ENCODE peak calls at places on chromosomes 16 and 17, in seven cellular contexts. One of them, this sample, is unnamed.

GRCh38 chr16:22188595-22189442 is 17.3 kb upstream of the EEF2K start:
- DNase-seq in stimulated activated CD8-positive, alpha-beta memory T cell treated with anti-CD3 and anti-CD28 coated beads, Interleukin-2, amount 100 ng/mL, for 48 hours: peak
- DNase-seq in GM04504: peak
- DNase-seq in fibroblast of lung: peak
- DNase-seq in NCI-H1105 treated with DMSO at 0.1 percent for 48 hours: peak
- DNase-seq in lung microvascular endothelial cell: peak
- DNase-seq in DMS 273 treated with DMSO at 0.1 percent for 48 hours: peak
- DNase-seq in this sample: peak

GRCh38 chr16:67449739-67450138 is 18.8 kb downstream of the HSD11B2 start:
- DNase-seq in DMS 273 treated with DMSO at 0.1 percent for 48 hours: no peak
- DNase-seq in GM04504: no peak
- DNase-seq in lung microvascular endothelial cell: no peak
- DNase-seq in stimulated activated CD8-positive, alpha-beta memory T cell treated with anti-CD3 and anti-CD28 coated beads, Interleukin-2, amount 100 ng/mL, for 48 hours: no peak
- DNase-seq in NCI-H1105 treated with DMSO at 0.1 percent for 48 hours: no peak
- DNase-seq in fibroblast of lung: no peak
- DNase-seq in this sample: no peak

GRCh38 chr16:81005644-81006471 is 827 bp downstream of the CMC2 start:
- DNase-seq in DMS 273 treated with DMSO at 0.1 percent for 48 hours: no peak
- DNase-seq in GM04504: no peak
- DNase-seq in NCI-H1105 treated with DMSO at 0.1 percent for 48 hours: no peak
- DNase-seq in lung microvascular endothelial cell: peak
- DNase-seq in stimulated activated CD8-positive, alpha-beta memory T cell treated with anti-CD3 and anti-CD28 coated beads, Interleukin-2, amount 100 ng/mL, for 48 hours: no peak
- DNase-seq in fibroblast of lung: no peak
- DNase-seq in this sample: no peak

GRCh38 chr17:48595107-48595999 is 1.8 kb upstream of the HOXB5 start:
- DNase-seq in NCI-H1105 treated with DMSO at 0.1 percent for 48 hours: no peak
- DNase-seq in lung microvascular endothelial cell: no peak
- DNase-seq in GM04504: no peak
- DNase-seq in DMS 273 treated with DMSO at 0.1 percent for 48 hours: no peak
- DNase-seq in stimulated activated CD8-positive, alpha-beta memory T cell treated with anti-CD3 and anti-CD28 coated beads, Interleukin-2, amount 100 ng/mL, for 48 hours: no peak
- DNase-seq in fibroblast of lung: no peak
- DNase-seq in this sample: no peak

GRCh38 chr17:33730131-33730530 is 437.0 kb upstream of the ASIC2 start:
- DNase-seq in lung microvascular endothelial cell: no peak
- DNase-seq in stimulated activated CD8-positive, alpha-beta memory T cell treated with anti-CD3 and anti-CD28 coated beads, Interleukin-2, amount 100 ng/mL, for 48 hours: no peak
- DNase-seq in DMS 273 treated with DMSO at 0.1 percent for 48 hours: no peak
- DNase-seq in GM04504: no peak
- DNase-seq in NCI-H1105 treated with DMSO at 0.1 percent for 48 hours: no peak
- DNase-seq in fibroblast of lung: no peak
- DNase-seq in this sample: no peak

GRCh38 chr17:34242553-34242952 is 12.5 kb upstream of the CCL2 start:
- DNase-seq in lung microvascular endothelial cell: no peak
- DNase-seq in stimulated activated CD8-positive, alpha-beta memory T cell treated with anti-CD3 and anti-CD28 coated beads, Interleukin-2, amount 100 ng/mL, for 48 hours: no peak
- DNase-seq in DMS 273 treated with DMSO at 0.1 percent for 48 hours: no peak
- DNase-seq in NCI-H1105 treated with DMSO at 0.1 percent for 48 hours: no peak
- DNase-seq in GM04504: no peak
- DNase-seq in fibroblast of lung: no peak
- DNase-seq in this sample: no peak

GRCh38 chr16:16045879-16046278 is 96.5 kb downstream of the ABCC1 start:
- DNase-seq in GM04504: no peak
- DNase-seq in lung microvascular endothelial cell: peak
- DNase-seq in stimulated activated CD8-positive, alpha-beta memory T cell treated with anti-CD3 and anti-CD28 coated beads, Interleukin-2, amount 100 ng/mL, for 48 hours: no peak
- DNase-seq in fibroblast of lung: no peak
- DNase-seq in DMS 273 treated with DMSO at 0.1 percent for 48 hours: no peak
- DNase-seq in NCI-H1105 treated with DMSO at 0.1 percent for 48 hours: no peak
- DNase-seq in this sample: no peak

GRCh38 chr17:65370669-65371126 is 190.8 kb downstream of the AXIN2 start:
- DNase-seq in DMS 273 treated with DMSO at 0.1 percent for 48 hours: no peak
- DNase-seq in NCI-H1105 treated with DMSO at 0.1 percent for 48 hours: no peak
- DNase-seq in stimulated activated CD8-positive, alpha-beta memory T cell treated with anti-CD3 and anti-CD28 coated beads, Interleukin-2, amount 100 ng/mL, for 48 hours: no peak
- DNase-seq in GM04504: no peak
- DNase-seq in lung microvascular endothelial cell: peak
- DNase-seq in fibroblast of lung: no peak
- DNase-seq in this sample: no peak

GRCh38 chr17:45225964-45226530 is 4.4 kb downstream of the FMNL1 start:
- DNase-seq in DMS 273 treated with DMSO at 0.1 percent for 48 hours: no peak
- DNase-seq in GM04504: no peak
- DNase-seq in NCI-H1105 treated with DMSO at 0.1 percent for 48 hours: no peak
- DNase-seq in fibroblast of lung: peak
- DNase-seq in lung microvascular endothelial cell: peak
- DNase-seq in stimulated activated CD8-positive, alpha-beta memory T cell treated with anti-CD3 and anti-CD28 coated beads, Interleukin-2, amount 100 ng/mL, for 48 hours: peak
- DNase-seq in this sample: no peak

GRCh38 chr16:84925092-84925772 is 86.1 kb downstream of the ZDHHC7 start:
- DNase-seq in fibroblast of lung: no peak
- DNase-seq in GM04504: no peak
- DNase-seq in stimulated activated CD8-positive, alpha-beta memory T cell treated with anti-CD3 and anti-CD28 coated beads, Interleukin-2, amount 100 ng/mL, for 48 hours: peak
- DNase-seq in lung microvascular endothelial cell: peak
- DNase-seq in DMS 273 treated with DMSO at 0.1 percent for 48 hours: no peak
- DNase-seq in NCI-H1105 treated with DMSO at 0.1 percent for 48 hours: peak
- DNase-seq in this sample: no peak

GRCh38 chr17:74730491-74731346 is 6.3 kb upstream of the RAB37 start:
- DNase-seq in GM04504: no peak
- DNase-seq in NCI-H1105 treated with DMSO at 0.1 percent for 48 hours: no peak
- DNase-seq in stimulated activated CD8-positive, alpha-beta memory T cell treated with anti-CD3 and anti-CD28 coated beads, Interleukin-2, amount 100 ng/mL, for 48 hours: no peak
- DNase-seq in fibroblast of lung: peak
- DNase-seq in lung microvascular endothelial cell: no peak
- DNase-seq in DMS 273 treated with DMSO at 0.1 percent for 48 hours: no peak
- DNase-seq in this sample: no peak

GRCh38 chr17:1557355-1558095 is 5.1 kb downstream of the PITPNA start:
- DNase-seq in NCI-H1105 treated with DMSO at 0.1 percent for 48 hours: no peak
- DNase-seq in GM04504: no peak
- DNase-seq in stimulated activated CD8-positive, alpha-beta memory T cell treated with anti-CD3 and anti-CD28 coated beads, Interleukin-2, amount 100 ng/mL, for 48 hours: no peak
- DNase-seq in DMS 273 treated with DMSO at 0.1 percent for 48 hours: no peak
- DNase-seq in fibroblast of lung: peak
- DNase-seq in lung microvascular endothelial cell: peak
- DNase-seq in this sample: no peak

GRCh38 chr17:7466644-7467341 is 12.6 kb downstream of the ZBTB4 start:
- DNase-seq in DMS 273 treated with DMSO at 0.1 percent for 48 hours: no peak
- DNase-seq in fibroblast of lung: peak
- DNase-seq in NCI-H1105 treated with DMSO at 0.1 percent for 48 hours: no peak
- DNase-seq in GM04504: no peak
- DNase-seq in lung microvascular endothelial cell: peak
- DNase-seq in stimulated activated CD8-positive, alpha-beta memory T cell treated with anti-CD3 and anti-CD28 coated beads, Interleukin-2, amount 100 ng/mL, for 48 hours: no peak
- DNase-seq in this sample: no peak

GRCh38 chr17:81447331-81447933 is 52.2 kb downstream of the BAHCC1 start:
- DNase-seq in DMS 273 treated with DMSO at 0.1 percent for 48 hours: no peak
- DNase-seq in stimulated activated CD8-positive, alpha-beta memory T cell treated with anti-CD3 and anti-CD28 coated beads, Interleukin-2, amount 100 ng/mL, for 48 hours: no peak
- DNase-seq in GM04504: no peak
- DNase-seq in NCI-H1105 treated with DMSO at 0.1 percent for 48 hours: no peak
- DNase-seq in fibroblast of lung: no peak
- DNase-seq in lung microvascular endothelial cell: no peak
- DNase-seq in this sample: no peak

GRCh38 chr16:88723911-88724310 is 17.6 kb downstream of the CTU2 start:
- DNase-seq in stimulated activated CD8-positive, alpha-beta memory T cell treated with anti-CD3 and anti-CD28 coated beads, Interleukin-2, amount 100 ng/mL, for 48 hours: no peak
- DNase-seq in fibroblast of lung: no peak
- DNase-seq in NCI-H1105 treated with DMSO at 0.1 percent for 48 hours: no peak
- DNase-seq in GM04504: no peak
- DNase-seq in lung microvascular endothelial cell: no peak
- DNase-seq in DMS 273 treated with DMSO at 0.1 percent for 48 hours: no peak
- DNase-seq in this sample: no peak

GRCh38 chr16:66165879-66166278 is 200.6 kb upstream of the CDH5 start:
- DNase-seq in DMS 273 treated with DMSO at 0.1 percent for 48 hours: no peak
- DNase-seq in GM04504: no peak
- DNase-seq in NCI-H1105 treated with DMSO at 0.1 percent for 48 hours: no peak
- DNase-seq in lung microvascular endothelial cell: no peak
- DNase-seq in fibroblast of lung: no peak
- DNase-seq in stimulated activated CD8-positive, alpha-beta memory T cell treated with anti-CD3 and anti-CD28 coated beads, Interleukin-2, amount 100 ng/mL, for 48 hours: no peak
- DNase-seq in this sample: no peak

GRCh38 chr17:40356906-40357861 is 7.4 kb downstream of the GJD3 start:
- DNase-seq in lung microvascular endothelial cell: no peak
- DNase-seq in stimulated activated CD8-positive, alpha-beta memory T cell treated with anti-CD3 and anti-CD28 coated beads, Interleukin-2, amount 100 ng/mL, for 48 hours: no peak
- DNase-seq in DMS 273 treated with DMSO at 0.1 percent for 48 hours: no peak
- DNase-seq in fibroblast of lung: no peak
- DNase-seq in NCI-H1105 treated with DMSO at 0.1 percent for 48 hours: no peak
- DNase-seq in GM04504: no peak
- DNase-seq in this sample: no peak

GRCh38 chr17:75361344-75361743 is 44.1 kb downstream of the GRB2 start:
- DNase-seq in DMS 273 treated with DMSO at 0.1 percent for 48 hours: no peak
- DNase-seq in NCI-H1105 treated with DMSO at 0.1 percent for 48 hours: no peak
- DNase-seq in GM04504: no peak
- DNase-seq in lung microvascular endothelial cell: no peak
- DNase-seq in fibroblast of lung: no peak
- DNase-seq in stimulated activated CD8-positive, alpha-beta memory T cell treated with anti-CD3 and anti-CD28 coated beads, Interleukin-2, amount 100 ng/mL, for 48 hours: no peak
- DNase-seq in this sample: no peak

GRCh38 chr16:66166451-66166850 is 200.0 kb upstream of the CDH5 start:
- DNase-seq in NCI-H1105 treated with DMSO at 0.1 percent for 48 hours: no peak
- DNase-seq in lung microvascular endothelial cell: no peak
- DNase-seq in DMS 273 treated with DMSO at 0.1 percent for 48 hours: no peak
- DNase-seq in fibroblast of lung: peak
- DNase-seq in stimulated activated CD8-positive, alpha-beta memory T cell treated with anti-CD3 and anti-CD28 coated beads, Interleukin-2, amount 100 ng/mL, for 48 hours: no peak
- DNase-seq in GM04504: no peak
- DNase-seq in this sample: no peak

GRCh38 chr17:17042851-17043667 is 802 bp downstream of the MPRIP start:
- DNase-seq in stimulated activated CD8-positive, alpha-beta memory T cell treated with anti-CD3 and anti-CD28 coated beads, Interleukin-2, amount 100 ng/mL, for 48 hours: peak
- DNase-seq in fibroblast of lung: peak
- DNase-seq in GM04504: no peak
- DNase-seq in NCI-H1105 treated with DMSO at 0.1 percent for 48 hours: no peak
- DNase-seq in lung microvascular endothelial cell: peak
- DNase-seq in DMS 273 treated with DMSO at 0.1 percent for 48 hours: no peak
- DNase-seq in this sample: no peak

GRCh38 chr16:68921654-68922053 is 78.3 kb downstream of the TANGO6 start:
- DNase-seq in NCI-H1105 treated with DMSO at 0.1 percent for 48 hours: no peak
- DNase-seq in lung microvascular endothelial cell: peak
- DNase-seq in stimulated activated CD8-positive, alpha-beta memory T cell treated with anti-CD3 and anti-CD28 coated beads, Interleukin-2, amount 100 ng/mL, for 48 hours: no peak
- DNase-seq in GM04504: no peak
- DNase-seq in fibroblast of lung: peak
- DNase-seq in DMS 273 treated with DMSO at 0.1 percent for 48 hours: no peak
- DNase-seq in this sample: no peak

GRCh38 chr16:61937646-61938045 is 98.6 kb downstream of the CDH8 start:
- DNase-seq in lung microvascular endothelial cell: no peak
- DNase-seq in GM04504: no peak
- DNase-seq in fibroblast of lung: no peak
- DNase-seq in stimulated activated CD8-positive, alpha-beta memory T cell treated with anti-CD3 and anti-CD28 coated beads, Interleukin-2, amount 100 ng/mL, for 48 hours: no peak
- DNase-seq in NCI-H1105 treated with DMSO at 0.1 percent for 48 hours: peak
- DNase-seq in DMS 273 treated with DMSO at 0.1 percent for 48 hours: no peak
- DNase-seq in this sample: no peak

GRCh38 chr17:79183221-79184158 is 108.9 kb downstream of the ENGASE start:
- DNase-seq in lung microvascular endothelial cell: peak
- DNase-seq in GM04504: no peak
- DNase-seq in NCI-H1105 treated with DMSO at 0.1 percent for 48 hours: peak
- DNase-seq in stimulated activated CD8-positive, alpha-beta memory T cell treated with anti-CD3 and anti-CD28 coated beads, Interleukin-2, amount 100 ng/mL, for 48 hours: no peak
- DNase-seq in fibroblast of lung: no peak
- DNase-seq in DMS 273 treated with DMSO at 0.1 percent for 48 hours: peak
- DNase-seq in this sample: peak

GRCh38 chr17:41864837-41865595 is at the start of gene KLHL11:
- DNase-seq in DMS 273 treated with DMSO at 0.1 percent for 48 hours: peak
- DNase-seq in stimulated activated CD8-positive, alpha-beta memory T cell treated with anti-CD3 and anti-CD28 coated beads, Interleukin-2, amount 100 ng/mL, for 48 hours: peak
- DNase-seq in fibroblast of lung: peak
- DNase-seq in NCI-H1105 treated with DMSO at 0.1 percent for 48 hours: peak
- DNase-seq in lung microvascular endothelial cell: peak
- DNase-seq in GM04504: peak
- DNase-seq in this sample: peak

GRCh38 chr17:65368341-65368740 is 193.1 kb downstream of the AXIN2 start:
- DNase-seq in stimulated activated CD8-positive, alpha-beta memory T cell treated with anti-CD3 and anti-CD28 coated beads, Interleukin-2, amount 100 ng/mL, for 48 hours: no peak
- DNase-seq in GM04504: no peak
- DNase-seq in DMS 273 treated with DMSO at 0.1 percent for 48 hours: no peak
- DNase-seq in fibroblast of lung: no peak
- DNase-seq in lung microvascular endothelial cell: no peak
- DNase-seq in NCI-H1105 treated with DMSO at 0.1 percent for 48 hours: no peak
- DNase-seq in this sample: no peak

GRCh38 chr17:66397486-66397885 is 95.1 kb downstream of the PRKCA start:
- DNase-seq in DMS 273 treated with DMSO at 0.1 percent for 48 hours: no peak
- DNase-seq in NCI-H1105 treated with DMSO at 0.1 percent for 48 hours: no peak
- DNase-seq in lung microvascular endothelial cell: no peak
- DNase-seq in GM04504: no peak
- DNase-seq in fibroblast of lung: no peak
- DNase-seq in stimulated activated CD8-positive, alpha-beta memory T cell treated with anti-CD3 and anti-CD28 coated beads, Interleukin-2, amount 100 ng/mL, for 48 hours: no peak
- DNase-seq in this sample: no peak

GRCh38 chr17:43526886-43527648 is 19.1 kb downstream of the ETV4 start:
- DNase-seq in fibroblast of lung: no peak
- DNase-seq in DMS 273 treated with DMSO at 0.1 percent for 48 hours: peak
- DNase-seq in stimulated activated CD8-positive, alpha-beta memory T cell treated with anti-CD3 and anti-CD28 coated beads, Interleukin-2, amount 100 ng/mL, for 48 hours: no peak
- DNase-seq in GM04504: no peak
- DNase-seq in lung microvascular endothelial cell: no peak
- DNase-seq in NCI-H1105 treated with DMSO at 0.1 percent for 48 hours: no peak
- DNase-seq in this sample: no peak

GRCh38 chr17:2916362-2916928 is 120.2 kb downstream of the RAP1GAP2 start:
- DNase-seq in GM04504: no peak
- DNase-seq in NCI-H1105 treated with DMSO at 0.1 percent for 48 hours: no peak
- DNase-seq in lung microvascular endothelial cell: no peak
- DNase-seq in DMS 273 treated with DMSO at 0.1 percent for 48 hours: no peak
- DNase-seq in fibroblast of lung: no peak
- DNase-seq in stimulated activated CD8-positive, alpha-beta memory T cell treated with anti-CD3 and anti-CD28 coated beads, Interleukin-2, amount 100 ng/mL, for 48 hours: no peak
- DNase-seq in this sample: no peak

GRCh38 chr16:48627148-48627547 is 17.2 kb upstream of the N4BP1 start:
- DNase-seq in NCI-H1105 treated with DMSO at 0.1 percent for 48 hours: no peak
- DNase-seq in DMS 273 treated with DMSO at 0.1 percent for 48 hours: no peak
- DNase-seq in fibroblast of lung: no peak
- DNase-seq in GM04504: no peak
- DNase-seq in lung microvascular endothelial cell: no peak
- DNase-seq in stimulated activated CD8-positive, alpha-beta memory T cell treated with anti-CD3 and anti-CD28 coated beads, Interleukin-2, amount 100 ng/mL, for 48 hours: no peak
- DNase-seq in this sample: no peak

GRCh38 chr16:856101-856500 is 55.6 kb upstream of the GNG13 start:
- DNase-seq in lung microvascular endothelial cell: no peak
- DNase-seq in NCI-H1105 treated with DMSO at 0.1 percent for 48 hours: no peak
- DNase-seq in stimulated activated CD8-positive, alpha-beta memory T cell treated with anti-CD3 and anti-CD28 coated beads, Interleukin-2, amount 100 ng/mL, for 48 hours: no peak
- DNase-seq in fibroblast of lung: no peak
- DNase-seq in DMS 273 treated with DMSO at 0.1 percent for 48 hours: no peak
- DNase-seq in GM04504: no peak
- DNase-seq in this sample: no peak